ENCODE peak calls at places on chromosome 20, in six cellular contexts. W is GM12878, S is SK-N-SH, J is K562, Q is A549, M is H1. H is an unnamed sample.

GRCh38 chr20:53736757-53737403 is 143.2 kb upstream of the ZNF217 start:
- DNase-seq in W (peak; percentile 79), S (no peak), J (no peak), Q (no peak), M (no peak), H (no peak)

GRCh38 chr20:53873249-53873642 is 197.1 kb downstream of the BCAS1 start:
- DNase-seq in W (no peak), S (no peak), J (no peak), Q (no peak), M (no peak), H (no peak)

GRCh38 chr20:17560344-17561074 is 9.4 kb upstream of the DSTN start:
- DNase-seq in W (no peak), S (no peak), J (no peak), Q (no peak), M (no peak), H (no peak)

GRCh38 chr20:37939701-37940151 is 36.8 kb downstream of the VSTM2L start:
- DNase-seq in W (no peak), S (no peak), J (no peak), Q (no peak), M (no peak), H (no peak)

GRCh38 chr20:59470521-59470920 is 133.8 kb upstream of the PHACTR3 start:
- DNase-seq in W (no peak), S (no peak), J (no peak), Q (no peak), M (no peak), H (no peak)

GRCh38 chr20:5730131-5730530 is 20.1 kb upstream of the SHLD1 start:
- DNase-seq in W (no peak), S (no peak), J (no peak), Q (no peak), M (no peak), H (no peak)

GRCh38 chr20:51386586-51386985 is 155.9 kb downstream of the NFATC2 start:
- DNase-seq in W (no peak), S (no peak), J (no peak), Q (no peak), M (no peak), H (no peak)

GRCh38 chr20:18316166-18316565 is 27.8 kb downstream of the ZNF133 start:
- DNase-seq in W (no peak), S (no peak), J (no peak), Q (no peak), M (no peak), H (no peak)

GRCh38 chr20:23066772-23067171 is 17.3 kb upstream of the THBD start:
- DNase-seq in W (no peak), S (no peak), J (no peak), Q (no peak), M (no peak), H (no peak)

GRCh38 chr20:35260426-35260825 is 17.5 kb downstream of the MMP24OS start:
- DNase-seq in W (no peak), S (no peak), J (no peak), Q (no peak), M (no peak), H (no peak)

GRCh38 chr20:59825944-59826759 is 107.3 kb downstream of the SYCP2 start:
- DNase-seq in W (no peak), S (peak; percentile 6), J (no peak), Q (no peak), M (no peak), H (no peak)

GRCh38 chr20:22836877-22837276 is 198.2 kb upstream of the SSTR4 start:
- DNase-seq in W (no peak), S (no peak), J (peak; percentile 39), Q (no peak), M (no peak), H (no peak)

GRCh38 chr20:31594558-31595379 is 10.3 kb upstream of the ID1 start:
- DNase-seq in W (no peak), S (no peak), J (no peak), Q (no peak), M (no peak), H (peak; percentile 97)

GRCh38 chr20:47354710-47355488 is 1.6 kb downstream of the ZMYND8 start:
- DNase-seq in W (no peak), S (no peak), J (no peak), Q (no peak), M (no peak), H (peak; percentile 70)

GRCh38 chr20:11387189-11387754 is 530.4 kb upstream of the BTBD3 start:
- DNase-seq in W (no peak), S (no peak), J (no peak), Q (peak; percentile 43), M (no peak), H (no peak)

GRCh38 chr20:18197382-18198070 is 59.9 kb downstream of the KAT14 start:
- DNase-seq in W (no peak), S (no peak), J (no peak), Q (no peak), M (no peak), H (no peak)

GRCh38 chr20:22414354-22414753 is 170.0 kb downstream of the FOXA2 start:
- DNase-seq in W (no peak), S (no peak), J (peak; percentile 12), Q (no peak), M (no peak), H (peak; percentile 50)

GRCh38 chr20:31652917-31653385 is 15.2 kb downstream of the COX4I2 start:
- DNase-seq in W (no peak), S (peak; percentile 67), J (no peak), Q (no peak), M (no peak), H (no peak)

GRCh38 chr20:56628873-56629463 is at the start of gene TFAP2C:
- DNase-seq in W (no peak), S (peak; percentile 62), J (peak; percentile 89), Q (peak; percentile 89), M (no peak), H (no peak)

GRCh38 chr20:20207291-20207690 is 155.0 kb downstream of the CFAP61 start:
- DNase-seq in W (no peak), S (peak; percentile 51), J (no peak), Q (no peak), M (no peak), H (no peak)

GRCh38 chr20:10619427-10619826 is 54.4 kb downstream of the JAG1 start:
- DNase-seq in W (no peak), S (no peak), J (no peak), Q (no peak), M (no peak), H (no peak)

GRCh38 chr20:2767768-2768631 is 32.4 kb downstream of the CPXM1 start:
- DNase-seq in W (no peak), S (peak; percentile 14), J (no peak), Q (no peak), M (no peak), H (no peak)

GRCh38 chr20:4985658-4986057 is 15.7 kb downstream of the SLC23A2 start:
- DNase-seq in W (peak; percentile 24), S (peak; percentile 61), J (no peak), Q (no peak), M (no peak), H (no peak)

GRCh38 chr20:51221791-51222408 is 199.0 kb upstream of the KCNG1 start:
- DNase-seq in W (no peak), S (no peak), J (no peak), Q (no peak), M (peak; percentile 23), H (no peak)

GRCh38 chr20:50901301-50901700 is 29.9 kb downstream of the ADNP start:
- DNase-seq in W (no peak), S (no peak), J (no peak), Q (no peak), M (no peak), H (no peak)

GRCh38 chr20:63307538-63308217 is 14.7 kb downstream of the COL20A1 start:
- DNase-seq in W (no peak), S (no peak), J (no peak), Q (no peak), M (no peak), H (no peak)
- TF ChIP-seq CHD2 in W (no peak), S (no peak), J (no peak), Q (no peak), M (no peak), H (no peak)

GRCh38 chr20:49513531-49513930 is 31.1 kb upstream of the KCNB1 start:
- DNase-seq in W (no peak), S (no peak), J (no peak), Q (no peak), M (no peak), H (no peak)
- TF ChIP-seq CHD2 in W (no peak), S (no peak), J (no peak), Q (no peak), M (no peak), H (no peak)

DNA sequence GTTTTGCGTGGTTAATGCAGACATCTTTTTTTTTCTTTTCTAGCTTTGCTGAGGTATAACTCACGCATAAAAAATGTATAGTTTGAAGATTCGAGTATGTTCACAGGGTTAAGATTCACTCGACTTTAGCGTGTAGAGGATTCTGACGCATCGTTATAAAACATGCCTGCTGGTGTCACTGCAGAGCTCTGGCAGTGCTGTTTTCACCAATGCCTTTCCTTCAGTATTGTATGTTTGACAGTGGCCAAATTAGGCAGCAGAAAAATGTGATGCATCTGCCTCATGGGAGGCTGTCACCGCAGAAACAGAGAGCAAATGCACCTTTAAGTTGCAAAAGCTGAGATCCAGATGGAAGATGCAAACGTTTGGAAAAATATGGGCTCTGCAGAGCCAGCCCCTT is 18.0 kb upstream of the SIRPB2 start:
- DNase-seq in W (no peak), S (peak; percentile 8), J (no peak), Q (peak; percentile 26), M (no peak), H (peak; percentile 25)
- TF ChIP-seq CHD2 in W (no peak), S (no peak), J (no peak), Q (no peak), M (no peak), H (no peak)

GRCh38 chr20:57884956-57885355 is 175.1 kb upstream of the PMEPA1 start:
- DNase-seq in W (no peak), S (no peak), J (no peak), Q (no peak), M (no peak), H (no peak)
- TF ChIP-seq CHD2 in W (no peak), S (no peak), J (no peak), Q (no peak), M (no peak), H (no peak)

H was measured in HepG2.